ENCODE peak calls at places on chromosomes 1 and 21, in four cellular contexts. W, U, Y and G are unnamed samples.

GRCh38 chr1:201511396-201511795 is 4.5 kb upstream of the CSRP1 start:
- DNase-seq in W (no peak), Y (no peak), U (no peak), G (no peak)

GRCh38 chr1:203117611-203118575 is 9.6 kb upstream of the ADORA1 start:
- DNase-seq in W (peak), Y (peak), U (no peak), G (peak)

GRCh38 chr1:4689941-4690635 is 35.7 kb downstream of the AJAP1 start:
- DNase-seq in U (no peak), Y (no peak), W (no peak), G (no peak)

GRCh38 chr21:42631142-42631541 is 22.3 kb upstream of the PDE9A start:
- DNase-seq in W (no peak), Y (no peak), U (no peak), G (no peak)

GRCh38 chr1:241821363-241821762 is 26.6 kb upstream of the EXO1 start:
- DNase-seq in W (no peak), U (no peak), Y (no peak), G (no peak)

GRCh38 chr1:172903581-172904220 is 147.0 kb downstream of the TNFSF18 start:
- DNase-seq in W (no peak), Y (no peak), U (no peak), G (no peak)

GRCh38 chr1:214427871-214428277 is 123.5 kb downstream of the PTPN14 start:
- DNase-seq in W (peak), Y (no peak), U (no peak), G (peak)

GRCh38 chr1:155062702-155063411 is 683 bp upstream of the EFNA4 start:
- DNase-seq in W (peak), Y (peak), U (peak), G (peak)

GRCh38 chr1:14955986-14956385 is 197.6 kb upstream of the TMEM51 start:
- DNase-seq in Y (no peak), U (no peak), W (no peak), G (no peak)

GRCh38 chr1:85027242-85027983 is 20.9 kb downstream of the MCOLN3 start:
- DNase-seq in Y (no peak), W (peak), U (no peak), G (peak)
- H3K4me3 ChIP-seq in Y (no peak), W (no peak), U (no peak), G (peak)

GRCh38 chr1:156342556-156342955 is 4.2 kb downstream of the TSACC start:
- DNase-seq in Y (no peak), W (no peak), U (no peak), G (no peak)

GRCh38 chr1:156347337-156347736 is 9.0 kb downstream of the TSACC start:
- DNase-seq in U (no peak), W (no peak), Y (no peak), G (no peak)

GRCh38 chr1:156344409-156344808 is 6.1 kb downstream of the TSACC start:
- DNase-seq in U (no peak), Y (no peak), W (no peak), G (no peak)

DNA sequence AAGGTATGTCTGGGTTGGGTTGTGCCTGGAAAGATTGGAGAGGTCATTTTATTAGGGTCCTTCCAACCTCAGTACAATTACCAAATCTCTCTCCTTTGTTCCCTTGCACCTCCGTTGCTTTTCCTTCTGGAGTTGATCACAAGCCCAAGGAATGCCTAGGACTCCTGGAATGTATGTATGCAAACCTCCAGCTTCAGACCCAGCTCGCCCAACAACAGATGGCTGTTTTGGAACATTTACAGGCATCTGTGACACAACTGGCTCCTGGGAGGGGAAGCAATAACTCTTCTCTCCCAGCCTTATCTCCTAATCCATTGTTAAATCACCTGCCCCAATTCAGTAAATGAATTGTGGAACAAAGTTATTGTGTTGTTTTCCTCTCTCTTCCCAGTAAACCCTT is 8.3 kb downstream of the TSACC start:
- DNase-seq in U (no peak), W (no peak), Y (no peak), G (no peak)
- H3K4me3 ChIP-seq in U (no peak), W (no peak), Y (no peak), G (no peak)

GRCh38 chr1:223844962-223845809 is 561 bp downstream of the TP53BP2 start:
- DNase-seq in W (peak), U (peak), Y (peak), G (peak)
- H3K4me3 ChIP-seq in W (peak), U (peak), Y (peak), G (peak)

GRCh38 chr1:42848823-42849537 is 2.6 kb downstream of the ZNF691 start:
- DNase-seq in Y (no peak), U (no peak), W (no peak), G (no peak)

GRCh38 chr1:42851420-42851819 is 5.0 kb downstream of the ZNF691 start:
- DNase-seq in Y (no peak), U (no peak), W (no peak), G (no peak)

GRCh38 chr1:42851960-42852607 is 5.7 kb downstream of the ZNF691 start:
- DNase-seq in Y (no peak), W (no peak), U (no peak), G (no peak)

GRCh38 chr1:42847721-42848470 is 1.5 kb downstream of the ZNF691 start:
- DNase-seq in U (no peak), Y (no peak), W (peak), G (peak)

DNA sequence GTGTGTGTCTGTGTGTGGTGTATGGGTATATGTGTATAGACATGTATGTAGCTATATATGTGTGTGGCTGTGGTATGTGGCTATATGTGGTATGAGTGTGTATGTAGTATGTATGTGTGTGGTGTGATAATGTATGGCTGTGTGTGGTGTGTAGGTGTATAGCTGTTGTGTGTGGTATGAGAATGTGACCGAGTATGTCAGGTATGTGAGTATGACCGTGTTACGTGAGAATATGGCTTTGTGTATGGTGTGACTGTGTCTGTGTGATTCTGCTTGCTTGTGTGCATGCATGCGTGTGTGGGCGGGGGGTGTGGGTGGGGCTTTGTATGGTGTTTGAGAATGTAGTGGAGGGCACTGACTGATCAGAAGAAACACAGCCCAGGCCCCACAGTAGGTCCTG is 3.5 kb downstream of the ZNF691 start:
- DNase-seq in W (no peak), U (no peak), Y (no peak), G (no peak)
- H3K4me3 ChIP-seq in W (no peak), U (no peak), Y (no peak), G (no peak)